ENCODE peak calls at places on chromosomes 11 and 22, in five cellular contexts. H, X, Z, G and I are unnamed samples.

GRCh38 chr22:50303515-50303847 is 4.0 kb downstream of the PLXNB2 start:
- DNase-seq in H (no peak), X (no peak), G (no peak), Z (no peak), I (no peak)

GRCh38 chr11:19633276-19633675 is 79.4 kb upstream of the NAV2 start:
- DNase-seq in H (no peak), Z (no peak), G (no peak), X (peak), I (no peak)

GRCh38 chr22:37163618-37164534 is 14.2 kb upstream of the IL2RB start:
- DNase-seq in H (no peak), G (no peak), X (no peak), Z (no peak), I (no peak)

GRCh38 chr11:64287676-64288352 is 2.2 kb downstream of the GPR137 start:
- DNase-seq in H (no peak), Z (no peak), X (peak), G (no peak), I (no peak)

GRCh38 chr11:126002181-126002580 is 56.3 kb downstream of the VSIG10L2 start:
- DNase-seq in H (no peak), X (no peak), G (no peak), Z (no peak), I (no peak)

GRCh38 chr11:118608268-118609214 is 1.1 kb downstream of the PHLDB1 start:
- DNase-seq in X (peak), G (no peak), Z (peak), H (no peak), I (no peak)

GRCh38 chr22:49134076-49134475 is 693.6 kb downstream of the BRD1 start:
- DNase-seq in H (no peak), G (no peak), X (no peak), Z (no peak), I (no peak)

GRCh38 chr22:42316988-42317387 is 46.5 kb upstream of the TCF20 start:
- DNase-seq in H (peak), X (no peak), Z (no peak), G (no peak), I (no peak)

GRCh38 chr22:30187094-30187493 is 59.5 kb downstream of the LIF start:
- DNase-seq in H (no peak), Z (no peak), X (no peak), G (no peak), I (no peak)

GRCh38 chr11:76184551-76184993 is 21.7 kb downstream of the WNT11 start:
- DNase-seq in Z (no peak), H (no peak), G (no peak), X (no peak), I (no peak)

GRCh38 chr11:108938604-108939003 is 273.7 kb downstream of the DDX10 start:
- DNase-seq in X (no peak), H (no peak), G (no peak), Z (no peak), I (no peak)

GRCh38 chr11:56659755-56660154 is 3.7 kb upstream of the OR5AR1 start:
- DNase-seq in X (no peak), H (no peak), G (no peak), Z (no peak), I (no peak)

GRCh38 chr11:47437746-47438418 is 11.1 kb downstream of the RAPSN start:
- DNase-seq in Z (no peak), X (peak), H (no peak), G (no peak), I (no peak)

GRCh38 chr11:88231894-88232482 is 56.7 kb upstream of the RAB38 start:
- DNase-seq in Z (no peak), X (no peak), G (peak), H (no peak), I (no peak)

GRCh38 chr11:31804439-31805036 is 6.6 kb downstream of the PAX6 start:
- DNase-seq in Z (no peak), G (no peak), X (no peak), H (no peak), I (no peak)

GRCh38 chr11:40417627-40418026 is 1041.8 kb downstream of the LRRC4C start:
- DNase-seq in Z (no peak), G (no peak), X (no peak), H (no peak), I (no peak)

GRCh38 chr22:26805131-26805530 is 147.7 kb downstream of the MIAT start:
- DNase-seq in X (no peak), Z (no peak), H (no peak), G (no peak), I (no peak)

GRCh38 chr11:69465236-69466000 is 16.0 kb upstream of the LINC01488 start:
- DNase-seq in G (no peak), Z (no peak), X (peak), H (no peak), I (no peak)

GRCh38 chr22:43745783-43746356 is 66.2 kb downstream of the EFCAB6 start:
- DNase-seq in G (peak), H (no peak), Z (no peak), X (no peak), I (no peak)

GRCh38 chr11:47523491-47524199 is 29.3 kb downstream of the CELF1 start:
- DNase-seq in G (no peak), H (no peak), Z (peak), X (no peak), I (no peak)

GRCh38 chr11:393219-394033 is 583 bp upstream of the PKP3 start:
- DNase-seq in Z (peak), H (no peak), G (no peak), X (peak), I (no peak)

GRCh38 chr11:280762-281485 is 2.7 kb downstream of the NLRP6 start:
- DNase-seq in X (no peak), H (no peak), G (no peak), Z (no peak), I (no peak)

GRCh38 chr11:75238595-75239245 is 1.9 kb upstream of the TPBGL start:
- DNase-seq in G (no peak), H (no peak), Z (no peak), X (no peak), I (no peak)

GRCh38 chr22:29030016-29030617 is 31.5 kb downstream of the C22orf31 start:
- DNase-seq in H (no peak), X (no peak), Z (no peak), G (no peak), I (no peak)

GRCh38 chr11:69969890-69970784 is 108.0 kb upstream of the ANO1 start:
- DNase-seq in Z (no peak), G (no peak), X (no peak), H (no peak), I (no peak)

GRCh38 chr11:45816614-45817013 is 11.7 kb downstream of the SLC35C1 start:
- DNase-seq in H (no peak), G (peak), X (no peak), Z (no peak), I (peak)

GRCh38 chr11:10900686-10901415 is 43.0 kb upstream of the ZBED5 start:
- DNase-seq in Z (no peak), G (no peak), H (no peak), X (no peak), I (no peak)

GRCh38 chr11:47907499-47907898 is 59.3 kb upstream of the NUP160 start:
- DNase-seq in H (no peak), X (no peak), Z (no peak), G (no peak), I (no peak)

GRCh38 chr22:47836957-47837356 is 1074.5 kb downstream of the TBC1D22A start:
- DNase-seq in H (no peak), X (no peak), G (peak), Z (no peak), I (no peak)

GRCh38 chr11:8297781-8298440 is 34.2 kb upstream of the LMO1 start:
- DNase-seq in H (no peak), Z (no peak), X (no peak), G (no peak), I (no peak)

GRCh38 chr11:130068546-130068985 is 1.1 kb upstream of the APLP2 start:
- DNase-seq in Z (no peak), G (peak), H (no peak), X (no peak), I (peak)

GRCh38 chr11:62497132-62497915 is 49.3 kb downstream of the AHNAK start:
- DNase-seq in H (no peak), Z (no peak), G (peak), X (no peak), I (peak)

GRCh38 chr11:31803813-31804438 is 7.2 kb downstream of the PAX6 start:
- DNase-seq in H (no peak), G (no peak), Z (no peak), X (no peak), I (no peak)

GRCh38 chr11:133041928-133042890 is 490.1 kb downstream of the OPCML start:
- DNase-seq in X (no peak), G (no peak), H (no peak), Z (no peak), I (no peak)

GRCh38 chr11:75499423-75500305 is 26.1 kb downstream of the GDPD5 start:
- DNase-seq in H (no peak), X (no peak), G (no peak), Z (peak), I (no peak)

GRCh38 chr11:124075841-124076571 is 34.9 kb upstream of the OR10G7 start:
- DNase-seq in X (peak), Z (no peak), H (no peak), G (no peak), I (peak)

GRCh38 chr11:32940865-32941264 is 48.3 kb downstream of the QSER1 start:
- DNase-seq in Z (no peak), G (no peak), X (no peak), H (no peak), I (no peak)

GRCh38 chr11:120929664-120930154 is 94.2 kb upstream of the TBCEL start:
- DNase-seq in X (no peak), G (peak), H (peak), Z (no peak), I (peak)

GRCh38 chr11:72425053-72425980 is 9.0 kb downstream of the CLPB start:
- DNase-seq in Z (no peak), G (no peak), H (no peak), X (no peak), I (no peak)

GRCh38 chr11:61138940-61139339 is 22.3 kb downstream of the VPS37C start:
- DNase-seq in H (no peak), Z (no peak), X (no peak), G (no peak), I (no peak)